ENCODE peak calls at places on chromosomes 16 and 17, in seven cellular contexts. One of them, this sample, is unnamed.

GRCh38 chr16:77335652-77336234 is 99.1 kb downstream of the ADAMTS18 start:
- DNase-seq in adrenal gland: no peak
- DNase-seq in AG10803: no peak
- DNase-seq in activated naive CD4-positive, alpha-beta T cell treated with anti-CD3 and anti-CD28 coated beads, Interleukin-2, amount 50 U/mL, for 16 hours: no peak
- DNase-seq in heart right ventricle: no peak
- DNase-seq in HFF-Myc: no peak
- DNase-seq in PC-9: no peak
- DNase-seq in this sample: no peak

GRCh38 chr16:55759983-55760664 is 72.8 kb downstream of the CES1 start:
- DNase-seq in activated naive CD4-positive, alpha-beta T cell treated with anti-CD3 and anti-CD28 coated beads, Interleukin-2, amount 50 U/mL, for 16 hours: no peak
- DNase-seq in HFF-Myc: no peak
- DNase-seq in AG10803: no peak
- DNase-seq in heart right ventricle: peak; percentile 23
- DNase-seq in PC-9: no peak
- DNase-seq in adrenal gland: no peak
- DNase-seq in this sample: no peak

GRCh38 chr16:84718-85452 is 6.9 kb downstream of the MPG start:
- DNase-seq in activated naive CD4-positive, alpha-beta T cell treated with anti-CD3 and anti-CD28 coated beads, Interleukin-2, amount 50 U/mL, for 16 hours: peak; percentile 61
- DNase-seq in PC-9: peak; percentile 83
- DNase-seq in AG10803: peak; percentile 91
- DNase-seq in adrenal gland: peak; percentile 74
- DNase-seq in HFF-Myc: no peak
- DNase-seq in heart right ventricle: peak; percentile 76
- DNase-seq in this sample: peak; percentile 75

GRCh38 chr17:80169107-80169506 is 723 bp upstream of the CARD14 start:
- DNase-seq in activated naive CD4-positive, alpha-beta T cell treated with anti-CD3 and anti-CD28 coated beads, Interleukin-2, amount 50 U/mL, for 16 hours: no peak
- DNase-seq in AG10803: no peak
- DNase-seq in heart right ventricle: no peak
- DNase-seq in HFF-Myc: no peak
- DNase-seq in PC-9: no peak
- DNase-seq in adrenal gland: no peak
- DNase-seq in this sample: no peak

GRCh38 chr16:78553268-78554044 is 454.0 kb downstream of the WWOX start:
- DNase-seq in adrenal gland: no peak
- DNase-seq in HFF-Myc: no peak
- DNase-seq in activated naive CD4-positive, alpha-beta T cell treated with anti-CD3 and anti-CD28 coated beads, Interleukin-2, amount 50 U/mL, for 16 hours: no peak
- DNase-seq in PC-9: no peak
- DNase-seq in heart right ventricle: no peak
- DNase-seq in AG10803: no peak
- DNase-seq in this sample: no peak

GRCh38 chr17:61355475-61355874 is 44.2 kb upstream of the TBX2 start:
- DNase-seq in heart right ventricle: no peak
- DNase-seq in AG10803: no peak
- DNase-seq in activated naive CD4-positive, alpha-beta T cell treated with anti-CD3 and anti-CD28 coated beads, Interleukin-2, amount 50 U/mL, for 16 hours: no peak
- DNase-seq in HFF-Myc: no peak
- DNase-seq in adrenal gland: no peak
- DNase-seq in PC-9: no peak
- DNase-seq in this sample: no peak

GRCh38 chr17:37813753-37814152 is 68.9 kb upstream of the HNF1B start:
- DNase-seq in HFF-Myc: no peak
- DNase-seq in AG10803: peak; percentile 95
- DNase-seq in adrenal gland: no peak
- DNase-seq in heart right ventricle: no peak
- DNase-seq in PC-9: no peak
- DNase-seq in activated naive CD4-positive, alpha-beta T cell treated with anti-CD3 and anti-CD28 coated beads, Interleukin-2, amount 50 U/mL, for 16 hours: no peak
- DNase-seq in this sample: peak; percentile 72

GRCh38 chr17:45432405-45433113 is at the start of gene ARHGAP27:
- DNase-seq in heart right ventricle: peak; percentile 77
- DNase-seq in HFF-Myc: no peak
- DNase-seq in AG10803: no peak
- DNase-seq in adrenal gland: no peak
- DNase-seq in PC-9: peak; percentile 61
- DNase-seq in activated naive CD4-positive, alpha-beta T cell treated with anti-CD3 and anti-CD28 coated beads, Interleukin-2, amount 50 U/mL, for 16 hours: no peak
- DNase-seq in this sample: no peak

GRCh38 chr17:17693253-17693954 is 12.1 kb downstream of the RAI1 start:
- DNase-seq in activated naive CD4-positive, alpha-beta T cell treated with anti-CD3 and anti-CD28 coated beads, Interleukin-2, amount 50 U/mL, for 16 hours: no peak
- DNase-seq in adrenal gland: no peak
- DNase-seq in HFF-Myc: no peak
- DNase-seq in PC-9: peak; percentile 70
- DNase-seq in heart right ventricle: no peak
- DNase-seq in AG10803: no peak
- DNase-seq in this sample: no peak

GRCh38 chr16:4288148-4288921 is 15.5 kb upstream of the TFAP4 start:
- DNase-seq in adrenal gland: peak; percentile 67
- DNase-seq in AG10803: peak; percentile 46
- DNase-seq in heart right ventricle: peak; percentile 79
- DNase-seq in PC-9: peak; percentile 78
- DNase-seq in HFF-Myc: no peak
- DNase-seq in activated naive CD4-positive, alpha-beta T cell treated with anti-CD3 and anti-CD28 coated beads, Interleukin-2, amount 50 U/mL, for 16 hours: peak; percentile 81
- DNase-seq in this sample: peak; percentile 26

GRCh38 chr17:72463287-72464102 is 342.7 kb downstream of the SOX9 start:
- DNase-seq in PC-9: no peak
- DNase-seq in activated naive CD4-positive, alpha-beta T cell treated with anti-CD3 and anti-CD28 coated beads, Interleukin-2, amount 50 U/mL, for 16 hours: no peak
- DNase-seq in heart right ventricle: no peak
- DNase-seq in adrenal gland: no peak
- DNase-seq in AG10803: no peak
- DNase-seq in HFF-Myc: no peak
- DNase-seq in this sample: no peak

GRCh38 chr16:81578636-81579413 is 134.2 kb downstream of the CMIP start:
- DNase-seq in heart right ventricle: no peak
- DNase-seq in PC-9: no peak
- DNase-seq in HFF-Myc: no peak
- DNase-seq in AG10803: no peak
- DNase-seq in activated naive CD4-positive, alpha-beta T cell treated with anti-CD3 and anti-CD28 coated beads, Interleukin-2, amount 50 U/mL, for 16 hours: no peak
- DNase-seq in adrenal gland: no peak
- DNase-seq in this sample: no peak

GRCh38 chr17:35726609-35727460 is 4.6 kb upstream of the RASL10B start:
- DNase-seq in activated naive CD4-positive, alpha-beta T cell treated with anti-CD3 and anti-CD28 coated beads, Interleukin-2, amount 50 U/mL, for 16 hours: no peak
- DNase-seq in PC-9: peak; percentile 74
- DNase-seq in AG10803: peak; percentile 94
- DNase-seq in adrenal gland: peak; percentile 55
- DNase-seq in HFF-Myc: peak; percentile 38
- DNase-seq in heart right ventricle: peak; percentile 41
- DNase-seq in this sample: peak; percentile 58

GRCh38 chr17:11273596-11273995 is 32.6 kb downstream of the SHISA6 start:
- DNase-seq in PC-9: no peak
- DNase-seq in adrenal gland: no peak
- DNase-seq in HFF-Myc: no peak
- DNase-seq in activated naive CD4-positive, alpha-beta T cell treated with anti-CD3 and anti-CD28 coated beads, Interleukin-2, amount 50 U/mL, for 16 hours: no peak
- DNase-seq in heart right ventricle: no peak
- DNase-seq in AG10803: no peak
- DNase-seq in this sample: no peak

GRCh38 chr17:9389116-9389515 is 186.5 kb downstream of the STX8 start:
- DNase-seq in PC-9: peak; percentile 39
- DNase-seq in activated naive CD4-positive, alpha-beta T cell treated with anti-CD3 and anti-CD28 coated beads, Interleukin-2, amount 50 U/mL, for 16 hours: no peak
- DNase-seq in adrenal gland: no peak
- DNase-seq in AG10803: peak; percentile 94
- DNase-seq in HFF-Myc: peak; percentile 71
- DNase-seq in heart right ventricle: no peak
- DNase-seq in this sample: peak; percentile 59

GRCh38 chr16:9169094-9169493 is 77.7 kb downstream of the HAPSTR1 start:
- DNase-seq in activated naive CD4-positive, alpha-beta T cell treated with anti-CD3 and anti-CD28 coated beads, Interleukin-2, amount 50 U/mL, for 16 hours: no peak
- DNase-seq in PC-9: no peak
- DNase-seq in AG10803: no peak
- DNase-seq in adrenal gland: no peak
- DNase-seq in heart right ventricle: no peak
- DNase-seq in HFF-Myc: no peak
- DNase-seq in this sample: no peak

GRCh38 chr16:81634380-81635121 is 144.5 kb upstream of the PLCG2 start:
- DNase-seq in adrenal gland: no peak
- DNase-seq in HFF-Myc: no peak
- DNase-seq in PC-9: no peak
- DNase-seq in activated naive CD4-positive, alpha-beta T cell treated with anti-CD3 and anti-CD28 coated beads, Interleukin-2, amount 50 U/mL, for 16 hours: no peak
- DNase-seq in AG10803: no peak
- DNase-seq in heart right ventricle: no peak
- DNase-seq in this sample: no peak

GRCh38 chr17:77235370-77236080 is 94.8 kb downstream of the SEC14L1 start:
- DNase-seq in adrenal gland: peak; percentile 46
- DNase-seq in heart right ventricle: no peak
- DNase-seq in HFF-Myc: peak; percentile 93
- DNase-seq in activated naive CD4-positive, alpha-beta T cell treated with anti-CD3 and anti-CD28 coated beads, Interleukin-2, amount 50 U/mL, for 16 hours: no peak
- DNase-seq in AG10803: peak; percentile 96
- DNase-seq in PC-9: no peak
- DNase-seq in this sample: no peak

GRCh38 chr17:7204828-7205461 is 14.7 kb downstream of the DLG4 start:
- DNase-seq in adrenal gland: peak; percentile 77
- DNase-seq in AG10803: peak; percentile 56
- DNase-seq in HFF-Myc: peak; percentile 52
- DNase-seq in activated naive CD4-positive, alpha-beta T cell treated with anti-CD3 and anti-CD28 coated beads, Interleukin-2, amount 50 U/mL, for 16 hours: peak; percentile 89
- DNase-seq in PC-9: peak; percentile 41
- DNase-seq in heart right ventricle: peak; percentile 90
- DNase-seq in this sample: no peak

GRCh38 chr17:55772086-55772485 is 21.2 kb downstream of the PCTP start:
- DNase-seq in HFF-Myc: no peak
- DNase-seq in activated naive CD4-positive, alpha-beta T cell treated with anti-CD3 and anti-CD28 coated beads, Interleukin-2, amount 50 U/mL, for 16 hours: no peak
- DNase-seq in heart right ventricle: no peak
- DNase-seq in adrenal gland: no peak
- DNase-seq in PC-9: no peak
- DNase-seq in AG10803: no peak
- DNase-seq in this sample: no peak

GRCh38 chr16:79897444-79898146 is 297.1 kb upstream of the MAF start:
- DNase-seq in heart right ventricle: peak; percentile 6
- DNase-seq in activated naive CD4-positive, alpha-beta T cell treated with anti-CD3 and anti-CD28 coated beads, Interleukin-2, amount 50 U/mL, for 16 hours: no peak
- DNase-seq in adrenal gland: no peak
- DNase-seq in HFF-Myc: no peak
- DNase-seq in PC-9: no peak
- DNase-seq in AG10803: no peak
- DNase-seq in this sample: no peak

GRCh38 chr16:46996391-46996790 is 22.9 kb upstream of the DNAJA2 start:
- DNase-seq in HFF-Myc: no peak
- DNase-seq in PC-9: no peak
- DNase-seq in activated naive CD4-positive, alpha-beta T cell treated with anti-CD3 and anti-CD28 coated beads, Interleukin-2, amount 50 U/mL, for 16 hours: no peak
- DNase-seq in AG10803: no peak
- DNase-seq in adrenal gland: no peak
- DNase-seq in heart right ventricle: no peak
- DNase-seq in this sample: no peak

GRCh38 chr17:76720211-76720610 is 6.2 kb downstream of the JMJD6 start:
- DNase-seq in heart right ventricle: no peak
- DNase-seq in activated naive CD4-positive, alpha-beta T cell treated with anti-CD3 and anti-CD28 coated beads, Interleukin-2, amount 50 U/mL, for 16 hours: no peak
- DNase-seq in PC-9: no peak
- DNase-seq in adrenal gland: peak; percentile 66
- DNase-seq in AG10803: no peak
- DNase-seq in HFF-Myc: no peak
- DNase-seq in this sample: no peak

GRCh38 chr17:75552847-75553552 is 27.5 kb downstream of the LLGL2 start:
- DNase-seq in heart right ventricle: no peak
- DNase-seq in HFF-Myc: no peak
- DNase-seq in adrenal gland: no peak
- DNase-seq in PC-9: no peak
- DNase-seq in activated naive CD4-positive, alpha-beta T cell treated with anti-CD3 and anti-CD28 coated beads, Interleukin-2, amount 50 U/mL, for 16 hours: no peak
- DNase-seq in AG10803: no peak
- DNase-seq in this sample: no peak

GRCh38 chr16:17301593-17302135 is 169.1 kb downstream of the XYLT1 start:
- DNase-seq in adrenal gland: no peak
- DNase-seq in activated naive CD4-positive, alpha-beta T cell treated with anti-CD3 and anti-CD28 coated beads, Interleukin-2, amount 50 U/mL, for 16 hours: no peak
- DNase-seq in HFF-Myc: no peak
- DNase-seq in heart right ventricle: no peak
- DNase-seq in PC-9: no peak
- DNase-seq in AG10803: no peak
- DNase-seq in this sample: no peak

GRCh38 chr17:82603981-82604448 is 44.2 kb downstream of the WDR45B start:
- DNase-seq in PC-9: no peak
- DNase-seq in HFF-Myc: no peak
- DNase-seq in activated naive CD4-positive, alpha-beta T cell treated with anti-CD3 and anti-CD28 coated beads, Interleukin-2, amount 50 U/mL, for 16 hours: no peak
- DNase-seq in AG10803: no peak
- DNase-seq in heart right ventricle: peak; percentile 76
- DNase-seq in adrenal gland: peak; percentile 66
- DNase-seq in this sample: no peak

GRCh38 chr17:72515291-72516065 is 394.7 kb downstream of the SOX9 start:
- DNase-seq in AG10803: no peak
- DNase-seq in PC-9: no peak
- DNase-seq in activated naive CD4-positive, alpha-beta T cell treated with anti-CD3 and anti-CD28 coated beads, Interleukin-2, amount 50 U/mL, for 16 hours: no peak
- DNase-seq in HFF-Myc: no peak
- DNase-seq in heart right ventricle: no peak
- DNase-seq in adrenal gland: no peak
- DNase-seq in this sample: no peak

GRCh38 chr17:18100616-18101015 is 7.9 kb upstream of the MYO15A start:
- DNase-seq in activated naive CD4-positive, alpha-beta T cell treated with anti-CD3 and anti-CD28 coated beads, Interleukin-2, amount 50 U/mL, for 16 hours: no peak
- DNase-seq in adrenal gland: no peak
- DNase-seq in heart right ventricle: no peak
- DNase-seq in AG10803: no peak
- DNase-seq in PC-9: no peak
- DNase-seq in HFF-Myc: no peak
- DNase-seq in this sample: no peak

GRCh38 chr17:8015957-8016631 is 13.7 kb downstream of the GUCY2D start:
- DNase-seq in HFF-Myc: no peak
- DNase-seq in heart right ventricle: no peak
- DNase-seq in AG10803: no peak
- DNase-seq in PC-9: peak; percentile 47
- DNase-seq in activated naive CD4-positive, alpha-beta T cell treated with anti-CD3 and anti-CD28 coated beads, Interleukin-2, amount 50 U/mL, for 16 hours: peak; percentile 39
- DNase-seq in adrenal gland: no peak
- DNase-seq in this sample: no peak

GRCh38 chr16:12311887-12312286 is 335.4 kb downstream of the SNX29 start:
- DNase-seq in AG10803: no peak
- DNase-seq in adrenal gland: no peak
- DNase-seq in heart right ventricle: no peak
- DNase-seq in PC-9: no peak
- DNase-seq in HFF-Myc: no peak
- DNase-seq in activated naive CD4-positive, alpha-beta T cell treated with anti-CD3 and anti-CD28 coated beads, Interleukin-2, amount 50 U/mL, for 16 hours: no peak
- DNase-seq in this sample: no peak

GRCh38 chr16:49049191-49049590 is 232.4 kb downstream of the CBLN1 start:
- DNase-seq in adrenal gland: no peak
- DNase-seq in activated naive CD4-positive, alpha-beta T cell treated with anti-CD3 and anti-CD28 coated beads, Interleukin-2, amount 50 U/mL, for 16 hours: no peak
- DNase-seq in heart right ventricle: no peak
- DNase-seq in AG10803: no peak
- DNase-seq in HFF-Myc: no peak
- DNase-seq in PC-9: no peak
- DNase-seq in this sample: no peak

GRCh38 chr16:73028721-73029361 is 19.1 kb downstream of the ZFHX3 start:
- DNase-seq in adrenal gland: no peak
- DNase-seq in heart right ventricle: no peak
- DNase-seq in AG10803: no peak
- DNase-seq in activated naive CD4-positive, alpha-beta T cell treated with anti-CD3 and anti-CD28 coated beads, Interleukin-2, amount 50 U/mL, for 16 hours: no peak
- DNase-seq in PC-9: no peak
- DNase-seq in HFF-Myc: no peak
- DNase-seq in this sample: no peak

GRCh38 chr16:49333268-49333597 is 40.4 kb upstream of the C16orf78 start:
- DNase-seq in heart right ventricle: no peak
- DNase-seq in HFF-Myc: no peak
- DNase-seq in activated naive CD4-positive, alpha-beta T cell treated with anti-CD3 and anti-CD28 coated beads, Interleukin-2, amount 50 U/mL, for 16 hours: no peak
- DNase-seq in AG10803: no peak
- DNase-seq in adrenal gland: no peak
- DNase-seq in PC-9: no peak
- DNase-seq in this sample: no peak

GRCh38 chr17:81057079-81057730 is 22.3 kb downstream of the BAIAP2 start:
- DNase-seq in activated naive CD4-positive, alpha-beta T cell treated with anti-CD3 and anti-CD28 coated beads, Interleukin-2, amount 50 U/mL, for 16 hours: no peak
- DNase-seq in heart right ventricle: no peak
- DNase-seq in AG10803: no peak
- DNase-seq in PC-9: peak; percentile 92
- DNase-seq in adrenal gland: no peak
- DNase-seq in HFF-Myc: no peak
- DNase-seq in this sample: no peak